ENCODE peak calls at places on chromosomes 16 and 17, in four cellular contexts. D is neural crest cell, N is brain microvascular endothelial cell, U is AG09319. S is an unnamed sample.

GRCh38 chr17:61444075-61444474 is 8.1 kb upstream of the TBX4 start:
- DNase-seq in D (no peak), N (no peak), U (no peak), S (no peak)

GRCh38 chr16:63302841-63303240 is 1266.6 kb upstream of the CDH8 start:
- DNase-seq in D (no peak), N (no peak), U (no peak), S (no peak)

GRCh38 chr17:27481327-27481726 is 25.1 kb downstream of the KSR1 start:
- DNase-seq in D (no peak), N (no peak), U (no peak), S (peak; percentile 34)

GRCh38 chr17:33012522-33013033 is 20.9 kb downstream of the SPACA3 start:
- DNase-seq in D (no peak), N (peak; percentile 96), U (peak; percentile 59), S (no peak)

GRCh38 chr17:15981208-15981607 is 18.3 kb downstream of the ZSWIM7 start:
- DNase-seq in D (no peak), N (no peak), U (no peak), S (no peak)

GRCh38 chr17:76578376-76578775 is 7.3 kb downstream of the ST6GALNAC2 start:
- DNase-seq in D (no peak), N (no peak), U (no peak), S (no peak)

GRCh38 chr17:49694847-49695697 is 12.7 kb downstream of the SLC35B1 start:
- DNase-seq in D (peak; percentile 70), N (no peak), U (no peak), S (peak; percentile 69)

GRCh38 chr17:50200447-50201225 is 795 bp downstream of the COL1A1 start:
- DNase-seq in D (peak; percentile 83), N (peak; percentile 78), U (peak; percentile 68), S (peak; percentile 81)

GRCh38 chr16:48497932-48498760 is 111.8 kb downstream of the N4BP1 start:
- DNase-seq in D (no peak), N (no peak), U (no peak), S (no peak)

GRCh38 chr17:52828621-52829020 is 670.1 kb upstream of the CA10 start:
- DNase-seq in D (no peak), N (no peak), U (no peak), S (no peak)

GRCh38 chr17:63446981-63447687 is 1.0 kb upstream of the CYB561 start:
- DNase-seq in D (no peak), N (no peak), U (no peak), S (peak; percentile 37)

GRCh38 chr17:50346313-50347086 is 574 bp downstream of the XYLT2 start:
- DNase-seq in D (peak; percentile 45), N (no peak), U (no peak), S (no peak)

GRCh38 chr17:36933174-36934143 is 3.8 kb upstream of the LHX1 start:
- DNase-seq in D (no peak), N (no peak), U (no peak), S (no peak)

GRCh38 chr17:61361084-61361483 is 38.6 kb upstream of the TBX2 start:
- DNase-seq in D (no peak), N (no peak), U (peak; percentile 39), S (no peak)

GRCh38 chr16:896261-897199 is 74.3 kb downstream of the LMF1 start:
- DNase-seq in D (no peak), N (no peak), U (no peak), S (no peak)

GRCh38 chr17:74217036-74217725 is 3.8 kb downstream of the TTYH2 start:
- DNase-seq in D (no peak), N (no peak), U (no peak), S (no peak)

GRCh38 chr17:54626146-54626703 is 274.4 kb upstream of the TOM1L1 start:
- DNase-seq in D (no peak), N (no peak), U (no peak), S (no peak)

GRCh38 chr17:66016231-66016630 is 175.7 kb downstream of the CEP112 start:
- DNase-seq in D (no peak), N (no peak), U (no peak), S (no peak)

GRCh38 chr16:66008136-66008535 is 358.4 kb upstream of the CDH5 start:
- DNase-seq in D (no peak), N (no peak), U (no peak), S (no peak)

GRCh38 chr16:66954097-66954659 is 6.9 kb upstream of the CES3 start:
- DNase-seq in D (peak; percentile 70), N (peak; percentile 69), U (peak; percentile 37), S (peak; percentile 64)

GRCh38 chr17:44345497-44346026 is 460 bp downstream of the GRN start:
- DNase-seq in D (peak; percentile 61), N (peak; percentile 32), U (no peak), S (no peak)

GRCh38 chr17:44121997-44122824 is 1.2 kb downstream of the HDAC5 start:
- DNase-seq in D (no peak), N (no peak), U (no peak), S (no peak)

GRCh38 chr17:6487243-6488007 is 43.2 kb downstream of the PIMREG start:
- DNase-seq in D (no peak), N (no peak), U (no peak), S (no peak)

GRCh38 chr17:38590988-38591758 is 14.6 kb downstream of the SRCIN1 start:
- DNase-seq in D (no peak), N (no peak), U (no peak), S (no peak)

GRCh38 chr16:12958366-12958765 is 57.0 kb downstream of the SHISA9 start:
- DNase-seq in D (no peak), N (no peak), U (no peak), S (no peak)

GRCh38 chr17:6677158-6677831 is 25.7 kb downstream of the C17orf100 start:
- DNase-seq in D (no peak), N (peak; percentile 26), U (no peak), S (no peak)

GRCh38 chr16:56576585-56577299 is 11.9 kb downstream of the MT4 start:
- DNase-seq in D (peak; percentile 20), N (peak; percentile 31), U (peak; percentile 20), S (peak; percentile 79)

GRCh38 chr16:2535644-2536021 is 2.2 kb upstream of the PDPK1 start:
- DNase-seq in D (no peak), N (peak; percentile 65), U (no peak), S (no peak)

GRCh38 chr17:66098040-66098439 is 93.9 kb downstream of the CEP112 start:
- DNase-seq in D (no peak), N (peak; percentile 25), U (no peak), S (no peak)

GRCh38 chr17:62653002-62653830 is 25.7 kb downstream of the MRC2 start:
- DNase-seq in D (peak; percentile 64), N (no peak), U (no peak), S (peak; percentile 39)

GRCh38 chr16:23452221-23452571 is 793 bp downstream of the COG7 start:
- DNase-seq in D (no peak), N (no peak), U (no peak), S (no peak)

GRCh38 chr17:9306086-9306485 is 269.5 kb downstream of the STX8 start:
- DNase-seq in D (no peak), N (no peak), U (no peak), S (no peak)

GRCh38 chr17:81233811-81234505 is 4.9 kb downstream of the TEPSIN start:
- DNase-seq in D (no peak), N (no peak), U (no peak), S (no peak)

GRCh38 chr17:4530799-4531730 is 24.1 kb downstream of the MYBBP1A start:
- DNase-seq in D (no peak), N (no peak), U (no peak), S (no peak)

GRCh38 chr16:74774223-74775139 is at the start of gene FA2H:
- DNase-seq in D (peak; percentile 70), N (no peak), U (no peak), S (peak; percentile 35)
- TF ChIP-seq CTCF in D (peak; percentile 59), N (no peak), U (no peak), S (no peak)

GRCh38 chr16:84504420-84505248 is at the start of gene MEAK7:
- DNase-seq in D (peak; percentile 98), N (peak; percentile 98), U (peak; percentile 97), S (peak; percentile 96)
- TF ChIP-seq CTCF in D (no peak), N (no peak), U (no peak), S (no peak)

GRCh38 chr16:17346441-17346773 is 124.4 kb downstream of the XYLT1 start:
- DNase-seq in D (no peak), N (no peak), U (no peak), S (no peak)
- TF ChIP-seq CTCF in D (no peak), N (no peak), U (no peak), S (no peak)

GRCh38 chr16:88782454-88783390 is 2.3 kb downstream of the PIEZO1 start:
- DNase-seq in D (no peak), N (peak; percentile 47), U (no peak), S (no peak)
- TF ChIP-seq CTCF in D (no peak), N (no peak), U (no peak), S (no peak)

GRCh38 chr16:77190478-77191258 is at the start of gene MON1B:
- DNase-seq in D (peak; percentile 80), N (peak; percentile 99), U (peak; percentile 98), S (peak; percentile 92)
- TF ChIP-seq CTCF in D (peak; percentile 25), N (no peak), U (no peak), S (no peak)

GRCh38 chr16:81855552-81856153 is 76.6 kb downstream of the PLCG2 start:
- DNase-seq in D (no peak), N (no peak), U (no peak), S (no peak)
- TF ChIP-seq CTCF in D (no peak), N (no peak), U (no peak), S (no peak)

S was measured in natural killer cell.